ENCODE peak calls at places on chromosomes 1 and 21, in nine cellular contexts. One of them, this sample, is unnamed.

GRCh38 chr21:26060335-26061115 is 110.0 kb downstream of the APP start:
- DNase-seq in sigmoid colon: no peak
- DNase-seq in transverse colon: no peak
- DNase-seq in prostate gland: no peak
- DNase-seq in stomach: no peak
- DNase-seq in spleen: no peak
- DNase-seq in GM12892: no peak
- DNase-seq in HepG2: no peak
- DNase-seq in esophagus muscularis mucosa: no peak
- DNase-seq in this sample: no peak

GRCh38 chr1:7373936-7374760 is 396.9 kb upstream of the VAMP3 start:
- DNase-seq in GM12892: no peak
- DNase-seq in HepG2: no peak
- DNase-seq in transverse colon: no peak
- DNase-seq in prostate gland: no peak
- DNase-seq in spleen: peak
- DNase-seq in stomach: peak
- DNase-seq in esophagus muscularis mucosa: no peak
- DNase-seq in sigmoid colon: peak
- DNase-seq in this sample: no peak

GRCh38 chr1:43947890-43948437 is 1.2 kb downstream of the IPO13 start:
- DNase-seq in transverse colon: no peak
- DNase-seq in stomach: no peak
- DNase-seq in esophagus muscularis mucosa: no peak
- DNase-seq in spleen: no peak
- DNase-seq in GM12892: no peak
- DNase-seq in HepG2: peak
- DNase-seq in sigmoid colon: no peak
- DNase-seq in prostate gland: no peak
- DNase-seq in this sample: no peak

GRCh38 chr1:68016364-68016763 is 34.1 kb downstream of the DIRAS3 start:
- DNase-seq in spleen: no peak
- DNase-seq in transverse colon: no peak
- DNase-seq in GM12892: no peak
- DNase-seq in esophagus muscularis mucosa: no peak
- DNase-seq in HepG2: no peak
- DNase-seq in prostate gland: no peak
- DNase-seq in sigmoid colon: no peak
- DNase-seq in stomach: no peak
- DNase-seq in this sample: no peak

GRCh38 chr1:227747382-227747781 is 12.1 kb downstream of the SNAP47 start:
- DNase-seq in sigmoid colon: no peak
- DNase-seq in spleen: no peak
- DNase-seq in prostate gland: no peak
- DNase-seq in HepG2: no peak
- DNase-seq in transverse colon: no peak
- DNase-seq in esophagus muscularis mucosa: no peak
- DNase-seq in stomach: no peak
- DNase-seq in GM12892: no peak
- DNase-seq in this sample: no peak

GRCh38 chr1:97562096-97562495 is 358.7 kb downstream of the DPYD start:
- DNase-seq in HepG2: no peak
- DNase-seq in GM12892: no peak
- DNase-seq in spleen: no peak
- DNase-seq in prostate gland: no peak
- DNase-seq in sigmoid colon: no peak
- DNase-seq in transverse colon: no peak
- DNase-seq in stomach: no peak
- DNase-seq in esophagus muscularis mucosa: no peak
- DNase-seq in this sample: no peak

GRCh38 chr1:10728595-10729410 is 67.6 kb downstream of the CASZ1 start:
- DNase-seq in stomach: no peak
- DNase-seq in GM12892: no peak
- DNase-seq in esophagus muscularis mucosa: no peak
- DNase-seq in sigmoid colon: no peak
- DNase-seq in spleen: no peak
- DNase-seq in transverse colon: no peak
- DNase-seq in prostate gland: no peak
- DNase-seq in HepG2: no peak
- DNase-seq in this sample: no peak

GRCh38 chr1:182848736-182849135 is 9.6 kb downstream of the DHX9 start:
- DNase-seq in esophagus muscularis mucosa: no peak
- DNase-seq in sigmoid colon: no peak
- DNase-seq in prostate gland: no peak
- DNase-seq in GM12892: no peak
- DNase-seq in spleen: no peak
- DNase-seq in transverse colon: no peak
- DNase-seq in stomach: no peak
- DNase-seq in HepG2: no peak
- DNase-seq in this sample: no peak

GRCh38 chr21:36723371-36723881 is 24.5 kb downstream of the SIM2 start:
- DNase-seq in transverse colon: no peak
- DNase-seq in GM12892: no peak
- DNase-seq in esophagus muscularis mucosa: no peak
- DNase-seq in spleen: peak
- DNase-seq in HepG2: no peak
- DNase-seq in prostate gland: no peak
- DNase-seq in sigmoid colon: peak
- DNase-seq in stomach: peak
- DNase-seq in this sample: no peak

GRCh38 chr21:27104749-27105439 is 138.0 kb upstream of the ADAMTS5 start:
- DNase-seq in stomach: no peak
- DNase-seq in sigmoid colon: no peak
- DNase-seq in spleen: no peak
- DNase-seq in GM12892: no peak
- DNase-seq in HepG2: no peak
- DNase-seq in esophagus muscularis mucosa: no peak
- DNase-seq in prostate gland: no peak
- DNase-seq in transverse colon: no peak
- DNase-seq in this sample: no peak

GRCh38 chr1:6359568-6360496 is 33.7 kb downstream of the ACOT7 start:
- DNase-seq in sigmoid colon: peak
- DNase-seq in transverse colon: peak
- DNase-seq in prostate gland: peak
- DNase-seq in spleen: peak
- DNase-seq in esophagus muscularis mucosa: no peak
- DNase-seq in GM12892: peak
- DNase-seq in HepG2: peak
- DNase-seq in stomach: peak
- DNase-seq in this sample: peak
- TF ChIP-seq POLR2A in sigmoid colon: peak
- TF ChIP-seq POLR2A in transverse colon: peak
- TF ChIP-seq POLR2A in prostate gland: peak
- TF ChIP-seq POLR2A in spleen: no peak
- TF ChIP-seq POLR2A in esophagus muscularis mucosa: no peak
- TF ChIP-seq POLR2A in GM12892: peak
- TF ChIP-seq POLR2A in HepG2: no peak
- TF ChIP-seq POLR2A in stomach: no peak
- TF ChIP-seq POLR2A in this sample: no peak

GRCh38 chr1:36383240-36383639 is 2.5 kb downstream of the STK40 start:
- DNase-seq in transverse colon: no peak
- DNase-seq in sigmoid colon: no peak
- DNase-seq in stomach: peak
- DNase-seq in HepG2: no peak
- DNase-seq in prostate gland: no peak
- DNase-seq in GM12892: no peak
- DNase-seq in esophagus muscularis mucosa: no peak
- DNase-seq in spleen: peak
- DNase-seq in this sample: no peak

GRCh38 chr1:36384542-36385409 is 948 bp downstream of the STK40 start:
- DNase-seq in esophagus muscularis mucosa: no peak
- DNase-seq in HepG2: peak
- DNase-seq in transverse colon: peak
- DNase-seq in stomach: peak
- DNase-seq in GM12892: no peak
- DNase-seq in prostate gland: peak
- DNase-seq in spleen: peak
- DNase-seq in sigmoid colon: peak
- DNase-seq in this sample: no peak

GRCh38 chr1:36387141-36387949 is 1.6 kb upstream of the STK40 start:
- DNase-seq in prostate gland: no peak
- DNase-seq in spleen: no peak
- DNase-seq in transverse colon: no peak
- DNase-seq in esophagus muscularis mucosa: no peak
- DNase-seq in HepG2: no peak
- DNase-seq in GM12892: no peak
- DNase-seq in stomach: no peak
- DNase-seq in sigmoid colon: peak
- DNase-seq in this sample: no peak

GRCh38 chr1:36386262-36387140 is 777 bp upstream of the STK40 start:
- DNase-seq in GM12892: peak
- DNase-seq in esophagus muscularis mucosa: peak
- DNase-seq in transverse colon: peak
- DNase-seq in spleen: peak
- DNase-seq in sigmoid colon: peak
- DNase-seq in stomach: peak
- DNase-seq in prostate gland: peak
- DNase-seq in HepG2: peak
- DNase-seq in this sample: peak

DNA sequence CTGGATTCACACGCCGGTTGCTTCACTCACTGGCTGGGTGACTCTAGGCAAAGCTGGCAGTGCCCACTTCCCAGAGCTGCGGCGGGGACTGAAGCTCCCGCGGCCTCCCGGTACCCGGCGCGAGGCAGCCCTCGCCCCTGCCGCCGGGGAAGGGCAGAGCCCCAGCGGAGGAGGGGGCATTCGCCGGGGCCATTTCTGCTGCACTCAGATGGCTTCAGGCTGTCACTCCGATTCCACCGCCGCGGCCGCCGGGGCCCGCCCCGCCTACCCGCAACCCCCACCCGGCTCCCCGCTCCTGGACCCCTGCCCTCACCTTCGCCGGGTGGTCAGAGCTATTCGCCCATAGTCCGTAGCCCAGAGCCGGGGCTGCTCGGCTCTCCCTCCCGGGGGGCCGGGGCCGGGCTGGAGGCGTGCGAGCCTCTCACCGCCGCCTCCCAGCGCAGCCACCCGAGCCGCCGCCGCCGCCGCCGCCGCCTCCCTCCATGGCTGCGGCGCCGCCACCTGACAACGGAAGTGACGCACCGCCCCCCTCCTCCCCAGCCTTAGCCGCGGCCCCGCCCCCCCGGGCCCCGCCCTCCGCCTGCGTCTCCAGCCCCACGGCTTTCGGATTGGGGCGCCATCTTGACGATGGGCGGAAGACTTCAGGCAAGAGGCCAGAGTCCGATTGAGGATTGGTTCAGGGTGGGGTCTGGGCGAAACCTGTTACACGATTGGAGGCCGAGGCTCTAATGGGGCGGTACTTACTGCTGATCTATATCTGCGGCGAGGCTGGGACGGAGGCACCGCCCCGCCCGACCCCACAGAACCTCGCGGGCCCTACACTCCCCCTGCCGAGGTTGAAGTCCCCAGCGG is at the start of gene STK40:
- DNase-seq in HepG2: peak
- DNase-seq in stomach: peak
- DNase-seq in prostate gland: peak
- DNase-seq in sigmoid colon: peak
- DNase-seq in esophagus muscularis mucosa: peak
- DNase-seq in GM12892: peak
- DNase-seq in transverse colon: peak
- DNase-seq in spleen: peak
- DNase-seq in this sample: peak
- TF ChIP-seq POLR2AphosphoS5 in HepG2: no peak
- TF ChIP-seq POLR2AphosphoS5 in stomach: peak
- TF ChIP-seq POLR2AphosphoS5 in prostate gland: peak
- TF ChIP-seq POLR2AphosphoS5 in sigmoid colon: peak
- TF ChIP-seq POLR2AphosphoS5 in esophagus muscularis mucosa: peak
- TF ChIP-seq POLR2AphosphoS5 in GM12892: no peak
- TF ChIP-seq POLR2AphosphoS5 in transverse colon: peak
- TF ChIP-seq POLR2AphosphoS5 in spleen: peak
- TF ChIP-seq POLR2AphosphoS5 in this sample: no peak

DNA sequence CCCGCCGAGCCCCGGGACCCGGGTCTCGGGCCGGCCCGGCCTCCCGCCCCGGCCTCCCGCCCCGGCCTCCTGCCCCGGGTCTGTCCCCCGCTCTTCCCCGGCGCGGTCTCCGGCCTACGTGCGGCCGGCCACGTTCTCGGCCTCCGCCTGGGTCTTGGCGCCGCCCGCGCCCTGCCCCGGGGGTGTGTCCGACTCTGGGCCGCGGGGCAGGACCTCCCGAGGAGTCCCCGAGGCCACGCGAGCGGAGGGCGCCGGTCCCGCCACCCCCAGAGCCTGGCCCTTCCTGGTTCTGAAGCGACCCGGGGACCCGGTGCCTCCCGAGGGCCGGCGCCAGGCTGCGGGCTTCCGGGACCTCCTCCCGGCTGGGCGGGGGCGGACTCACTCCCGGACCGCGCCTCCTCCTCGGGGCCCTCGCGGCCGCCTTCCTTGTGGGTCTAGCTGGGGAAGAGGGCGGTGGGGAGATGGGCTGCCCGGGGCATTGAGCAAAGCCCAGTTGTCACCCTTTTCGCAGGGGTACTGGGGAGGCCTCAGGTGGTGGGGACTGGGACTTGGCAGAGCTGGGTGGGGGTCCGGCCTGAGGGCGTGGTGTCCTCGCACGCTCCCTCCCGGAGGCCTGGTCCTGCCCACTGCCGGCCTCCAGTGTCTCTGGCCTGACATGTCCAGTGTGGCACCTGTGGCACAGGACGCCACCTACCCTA is 558 bp downstream of the PFKL start:
- DNase-seq in HepG2: peak
- DNase-seq in transverse colon: peak
- DNase-seq in esophagus muscularis mucosa: peak
- DNase-seq in sigmoid colon: peak
- DNase-seq in stomach: peak
- DNase-seq in prostate gland: peak
- DNase-seq in spleen: peak
- DNase-seq in GM12892: peak
- DNase-seq in this sample: peak
- TF ChIP-seq POLR2A in HepG2: no peak
- TF ChIP-seq POLR2A in transverse colon: peak
- TF ChIP-seq POLR2A in esophagus muscularis mucosa: no peak
- TF ChIP-seq POLR2A in sigmoid colon: no peak
- TF ChIP-seq POLR2A in stomach: no peak
- TF ChIP-seq POLR2A in prostate gland: peak
- TF ChIP-seq POLR2A in spleen: no peak
- TF ChIP-seq POLR2A in GM12892: no peak
- TF ChIP-seq POLR2A in this sample: no peak

GRCh38 chr1:156692958-156693857 is 12.2 kb downstream of the CRABP2 start:
- DNase-seq in GM12892: no peak
- DNase-seq in prostate gland: peak
- DNase-seq in transverse colon: peak
- DNase-seq in HepG2: peak
- DNase-seq in esophagus muscularis mucosa: no peak
- DNase-seq in spleen: no peak
- DNase-seq in stomach: peak
- DNase-seq in sigmoid colon: no peak
- DNase-seq in this sample: no peak
- TF ChIP-seq POLR2AphosphoS5 in GM12892: no peak
- TF ChIP-seq POLR2AphosphoS5 in prostate gland: no peak
- TF ChIP-seq POLR2AphosphoS5 in transverse colon: no peak
- TF ChIP-seq POLR2AphosphoS5 in HepG2: no peak
- TF ChIP-seq POLR2AphosphoS5 in esophagus muscularis mucosa: no peak
- TF ChIP-seq POLR2AphosphoS5 in spleen: no peak
- TF ChIP-seq POLR2AphosphoS5 in stomach: no peak
- TF ChIP-seq POLR2AphosphoS5 in sigmoid colon: no peak
- TF ChIP-seq POLR2AphosphoS5 in this sample: no peak

GRCh38 chr1:2396476-2396875 is 4.8 kb downstream of the RER1 start:
- DNase-seq in esophagus muscularis mucosa: no peak
- DNase-seq in stomach: no peak
- DNase-seq in GM12892: no peak
- DNase-seq in prostate gland: no peak
- DNase-seq in spleen: no peak
- DNase-seq in sigmoid colon: no peak
- DNase-seq in transverse colon: no peak
- DNase-seq in HepG2: no peak
- DNase-seq in this sample: no peak
- TF ChIP-seq POLR2A in esophagus muscularis mucosa: no peak
- TF ChIP-seq POLR2A in stomach: no peak
- TF ChIP-seq POLR2A in GM12892: no peak
- TF ChIP-seq POLR2A in prostate gland: no peak
- TF ChIP-seq POLR2A in spleen: no peak
- TF ChIP-seq POLR2A in sigmoid colon: no peak
- TF ChIP-seq POLR2A in transverse colon: no peak
- TF ChIP-seq POLR2A in HepG2: no peak
- TF ChIP-seq POLR2A in this sample: no peak

GRCh38 chr1:110927484-110928075 is 36.1 kb downstream of the LRIF1 start:
- DNase-seq in HepG2: no peak
- DNase-seq in prostate gland: no peak
- DNase-seq in esophagus muscularis mucosa: no peak
- DNase-seq in spleen: no peak
- DNase-seq in stomach: no peak
- DNase-seq in sigmoid colon: no peak
- DNase-seq in transverse colon: no peak
- DNase-seq in GM12892: no peak
- DNase-seq in this sample: no peak
- TF ChIP-seq POLR2AphosphoS5 in HepG2: no peak
- TF ChIP-seq POLR2AphosphoS5 in prostate gland: no peak
- TF ChIP-seq POLR2AphosphoS5 in esophagus muscularis mucosa: no peak
- TF ChIP-seq POLR2AphosphoS5 in spleen: no peak
- TF ChIP-seq POLR2AphosphoS5 in stomach: no peak
- TF ChIP-seq POLR2AphosphoS5 in sigmoid colon: no peak
- TF ChIP-seq POLR2AphosphoS5 in transverse colon: no peak
- TF ChIP-seq POLR2AphosphoS5 in GM12892: no peak
- TF ChIP-seq POLR2AphosphoS5 in this sample: no peak

This sample was measured in GM12891.